ENCODE peak calls at places on chromosomes 16 and 17, in nine cellular contexts. M is AG08396; U is heart left ventricle; V is epithelial cell of prostate; L is ELR; D is ACHN; J is T47D; Z is NCI-H2081 treated with DMSO at 0.1 percent for 48 hours; P is stimulated activated CD4-positive, alpha-beta T cell treated with anti-CD3 and anti-CD28 coated beads, Interleukin-2, amount 100 ng/mL, for 24 hours. I is an unnamed sample.
A peak's percentile ranks its signal among the peaks of the same experiment; 100 is the strongest.

GRCh38 chr16:23400387-23400930 is 52.5 kb downstream of the COG7 start:
- DNase-seq in J (no peak), D (no peak), L (no peak), U (no peak), V (no peak), Z (no peak), P (no peak), M (no peak), I (no peak)

GRCh38 chr16:66619036-66619435 is 14.5 kb downstream of the CMTM3 start:
- DNase-seq in M (peak; percentile 43), U (no peak), V (no peak), P (no peak), L (no peak), Z (no peak), D (no peak), J (no peak), I (peak; percentile 71)

GRCh38 chr17:65022751-65023421 is 33.7 kb downstream of the GNA13 start:
- DNase-seq in U (no peak), V (peak; percentile 98), M (no peak), Z (no peak), L (peak; percentile 93), D (peak; percentile 69), J (peak; percentile 33), P (no peak), I (peak; percentile 50)

GRCh38 chr17:19647697-19648474 is 665 bp upstream of the ALDH3A2 start:
- DNase-seq in U (peak; percentile 84), L (peak; percentile 85), D (peak; percentile 75), J (peak; percentile 44), Z (no peak), V (no peak), P (peak; percentile 39), M (peak; percentile 66), I (peak; percentile 82)

GRCh38 chr17:18323007-18323406 is 7.9 kb downstream of the SMCR8 start:
- DNase-seq in D (no peak), M (peak; percentile 36), Z (no peak), J (no peak), L (peak; percentile 50), U (no peak), V (no peak), P (no peak), I (no peak)

GRCh38 chr17:50604470-50604869 is 30.2 kb upstream of the ABCC3 start:
- DNase-seq in P (no peak), D (no peak), U (peak; percentile 89), L (peak; percentile 21), J (no peak), M (peak; percentile 69), V (no peak), Z (peak; percentile 52), I (peak; percentile 50)

GRCh38 chr17:57512258-57512657 is 232.8 kb downstream of the CCDC182 start:
- DNase-seq in U (no peak), D (no peak), J (no peak), M (no peak), Z (no peak), P (no peak), L (no peak), V (no peak), I (no peak)

GRCh38 chr17:79203016-79203415 is 128.4 kb downstream of the ENGASE start:
- DNase-seq in J (no peak), D (no peak), Z (no peak), U (no peak), V (no peak), L (no peak), M (no peak), P (no peak), I (no peak)

GRCh38 chr16:80990978-80991377 is 15.7 kb downstream of the CMC2 start:
- DNase-seq in M (no peak), Z (no peak), U (no peak), L (no peak), V (no peak), J (no peak), P (no peak), D (no peak), I (no peak)

GRCh38 chr16:77335652-77336234 is 99.1 kb downstream of the ADAMTS18 start:
- DNase-seq in U (no peak), V (no peak), J (no peak), D (no peak), P (no peak), Z (no peak), M (no peak), L (no peak), I (no peak)

GRCh38 chr16:66511615-66512500 is 38.1 kb downstream of the TK2 start:
- DNase-seq in L (peak; percentile 82), V (peak; percentile 34), Z (no peak), J (no peak), M (peak; percentile 60), D (peak; percentile 98), P (no peak), U (no peak), I (peak; percentile 87)

GRCh38 chr17:16872351-16872751 is 99.6 kb downstream of the TNFRSF13B start:
- DNase-seq in J (no peak), M (no peak), Z (no peak), D (no peak), U (no peak), P (no peak), V (no peak), L (peak; percentile 15), I (no peak)

GRCh38 chr16:78563905-78564304 is 464.5 kb downstream of the WWOX start:
- DNase-seq in D (no peak), L (no peak), P (no peak), U (no peak), Z (no peak), M (no peak), J (no peak), V (peak; percentile 81), I (no peak)

GRCh38 chr17:61644800-61645774 is 54.1 kb upstream of the NACA2 start:
- DNase-seq in M (no peak), Z (no peak), P (no peak), V (no peak), D (no peak), L (no peak), U (no peak), J (no peak), I (no peak)

GRCh38 chr16:68021490-68021889 is 1.5 kb downstream of the DDX28 start:
- DNase-seq in M (no peak), P (no peak), J (no peak), L (no peak), D (no peak), Z (no peak), U (no peak), V (no peak), I (no peak)

GRCh38 chr16:26330654-26331053 is 638.9 kb downstream of the HS3ST4 start:
- DNase-seq in P (no peak), M (no peak), U (no peak), D (no peak), L (no peak), J (no peak), Z (no peak), V (no peak), I (no peak)

GRCh38 chr16:595094-595528 is 5.2 kb downstream of the RAB40C start:
- DNase-seq in D (no peak), M (no peak), J (no peak), P (no peak), L (no peak), Z (no peak), U (no peak), V (no peak), I (no peak)

GRCh38 chr16:2500937-2501750 is 12.6 kb upstream of the ATP6V0C start:
- DNase-seq in Z (no peak), L (peak; percentile 70), M (peak; percentile 91), J (peak; percentile 84), V (no peak), U (peak; percentile 91), D (peak; percentile 95), P (peak; percentile 86), I (peak; percentile 58)